ENCODE peak calls at places on chromosomes 12 and 14, in six cellular contexts. One of them, this sample, is unnamed.

GRCh38 chr14:68619805-68620574 is 172.9 kb downstream of the ZFP36L1 start:
- DNase-seq in thoracic aorta: no peak
- DNase-seq in activated CD4-positive, alpha-beta T cell treated with anti-CD3 and anti-CD28 coated beads, Interleukin-2, amount 10 ng/mL, durations not matched to agents 24 days and 14 days: no peak
- DNase-seq in activated T-helper 1 cell treated with anti-CD3 and anti-CD28 coated beads, Interleukin-2, amount 50 U/mL, for 16 hours: no peak
- DNase-seq in BJ: no peak
- DNase-seq in activated naive CD4-positive, alpha-beta T cell: no peak
- DNase-seq in this sample: peak; percentile 83

GRCh38 chr12:123474493-123475255 is 16.7 kb downstream of the SNRNP35 start:
- DNase-seq in thoracic aorta: no peak
- DNase-seq in activated CD4-positive, alpha-beta T cell treated with anti-CD3 and anti-CD28 coated beads, Interleukin-2, amount 10 ng/mL, durations not matched to agents 24 days and 14 days: no peak
- DNase-seq in activated naive CD4-positive, alpha-beta T cell: no peak
- DNase-seq in activated T-helper 1 cell treated with anti-CD3 and anti-CD28 coated beads, Interleukin-2, amount 50 U/mL, for 16 hours: no peak
- DNase-seq in BJ: no peak
- DNase-seq in this sample: no peak

GRCh38 chr14:94601961-94602391 is 10.2 kb upstream of the SERPINA3 start:
- DNase-seq in BJ: peak; percentile 46
- DNase-seq in activated T-helper 1 cell treated with anti-CD3 and anti-CD28 coated beads, Interleukin-2, amount 50 U/mL, for 16 hours: no peak
- DNase-seq in activated naive CD4-positive, alpha-beta T cell: no peak
- DNase-seq in thoracic aorta: peak; percentile 43
- DNase-seq in activated CD4-positive, alpha-beta T cell treated with anti-CD3 and anti-CD28 coated beads, Interleukin-2, amount 10 ng/mL, durations not matched to agents 24 days and 14 days: no peak
- DNase-seq in this sample: peak; percentile 97

GRCh38 chr12:52041032-52041431 is 10.2 kb upstream of the NR4A1 start:
- DNase-seq in activated CD4-positive, alpha-beta T cell treated with anti-CD3 and anti-CD28 coated beads, Interleukin-2, amount 10 ng/mL, durations not matched to agents 24 days and 14 days: no peak
- DNase-seq in BJ: no peak
- DNase-seq in thoracic aorta: no peak
- DNase-seq in activated naive CD4-positive, alpha-beta T cell: no peak
- DNase-seq in activated T-helper 1 cell treated with anti-CD3 and anti-CD28 coated beads, Interleukin-2, amount 50 U/mL, for 16 hours: no peak
- DNase-seq in this sample: no peak

GRCh38 chr12:10191865-10192264 is 13.0 kb downstream of the TMEM52B start:
- DNase-seq in activated T-helper 1 cell treated with anti-CD3 and anti-CD28 coated beads, Interleukin-2, amount 50 U/mL, for 16 hours: no peak
- DNase-seq in activated naive CD4-positive, alpha-beta T cell: no peak
- DNase-seq in thoracic aorta: no peak
- DNase-seq in BJ: peak; percentile 89
- DNase-seq in activated CD4-positive, alpha-beta T cell treated with anti-CD3 and anti-CD28 coated beads, Interleukin-2, amount 10 ng/mL, durations not matched to agents 24 days and 14 days: no peak
- DNase-seq in this sample: no peak

GRCh38 chr12:47903927-47904646 is 707 bp downstream of the VDR start:
- DNase-seq in activated CD4-positive, alpha-beta T cell treated with anti-CD3 and anti-CD28 coated beads, Interleukin-2, amount 10 ng/mL, durations not matched to agents 24 days and 14 days: peak; percentile 90
- DNase-seq in activated T-helper 1 cell treated with anti-CD3 and anti-CD28 coated beads, Interleukin-2, amount 50 U/mL, for 16 hours: peak; percentile 17
- DNase-seq in BJ: peak; percentile 50
- DNase-seq in thoracic aorta: peak; percentile 28
- DNase-seq in activated naive CD4-positive, alpha-beta T cell: no peak
- DNase-seq in this sample: no peak

GRCh38 chr12:6249580-6249979 is 49.4 kb downstream of the CD9 start:
- DNase-seq in activated CD4-positive, alpha-beta T cell treated with anti-CD3 and anti-CD28 coated beads, Interleukin-2, amount 10 ng/mL, durations not matched to agents 24 days and 14 days: no peak
- DNase-seq in activated T-helper 1 cell treated with anti-CD3 and anti-CD28 coated beads, Interleukin-2, amount 50 U/mL, for 16 hours: no peak
- DNase-seq in BJ: no peak
- DNase-seq in activated naive CD4-positive, alpha-beta T cell: no peak
- DNase-seq in thoracic aorta: no peak
- DNase-seq in this sample: no peak

GRCh38 chr14:71054706-71055105 is 147.4 kb downstream of the PCNX1 start:
- DNase-seq in BJ: no peak
- DNase-seq in thoracic aorta: no peak
- DNase-seq in activated naive CD4-positive, alpha-beta T cell: no peak
- DNase-seq in activated T-helper 1 cell treated with anti-CD3 and anti-CD28 coated beads, Interleukin-2, amount 50 U/mL, for 16 hours: no peak
- DNase-seq in activated CD4-positive, alpha-beta T cell treated with anti-CD3 and anti-CD28 coated beads, Interleukin-2, amount 10 ng/mL, durations not matched to agents 24 days and 14 days: no peak
- DNase-seq in this sample: no peak

GRCh38 chr12:53223391-53224267 is 8.4 kb downstream of the RARG start:
- DNase-seq in activated naive CD4-positive, alpha-beta T cell: no peak
- DNase-seq in BJ: no peak
- DNase-seq in thoracic aorta: no peak
- DNase-seq in activated T-helper 1 cell treated with anti-CD3 and anti-CD28 coated beads, Interleukin-2, amount 50 U/mL, for 16 hours: no peak
- DNase-seq in activated CD4-positive, alpha-beta T cell treated with anti-CD3 and anti-CD28 coated beads, Interleukin-2, amount 10 ng/mL, durations not matched to agents 24 days and 14 days: peak; percentile 77
- DNase-seq in this sample: peak; percentile 79

GRCh38 chr14:89236846-89237245 is 180.2 kb downstream of the FOXN3 start:
- DNase-seq in activated CD4-positive, alpha-beta T cell treated with anti-CD3 and anti-CD28 coated beads, Interleukin-2, amount 10 ng/mL, durations not matched to agents 24 days and 14 days: no peak
- DNase-seq in BJ: no peak
- DNase-seq in thoracic aorta: no peak
- DNase-seq in activated naive CD4-positive, alpha-beta T cell: no peak
- DNase-seq in activated T-helper 1 cell treated with anti-CD3 and anti-CD28 coated beads, Interleukin-2, amount 50 U/mL, for 16 hours: no peak
- DNase-seq in this sample: no peak

GRCh38 chr12:46402451-46402850 is 29.9 kb upstream of the SLC38A2 start:
- DNase-seq in BJ: peak; percentile 79
- DNase-seq in activated T-helper 1 cell treated with anti-CD3 and anti-CD28 coated beads, Interleukin-2, amount 50 U/mL, for 16 hours: no peak
- DNase-seq in thoracic aorta: no peak
- DNase-seq in activated naive CD4-positive, alpha-beta T cell: no peak
- DNase-seq in activated CD4-positive, alpha-beta T cell treated with anti-CD3 and anti-CD28 coated beads, Interleukin-2, amount 10 ng/mL, durations not matched to agents 24 days and 14 days: no peak
- DNase-seq in this sample: peak; percentile 88

GRCh38 chr14:104155513-104155912 is 17.1 kb downstream of the KIF26A start:
- DNase-seq in activated naive CD4-positive, alpha-beta T cell: no peak
- DNase-seq in BJ: no peak
- DNase-seq in activated CD4-positive, alpha-beta T cell treated with anti-CD3 and anti-CD28 coated beads, Interleukin-2, amount 10 ng/mL, durations not matched to agents 24 days and 14 days: no peak
- DNase-seq in thoracic aorta: no peak
- DNase-seq in activated T-helper 1 cell treated with anti-CD3 and anti-CD28 coated beads, Interleukin-2, amount 50 U/mL, for 16 hours: no peak
- DNase-seq in this sample: no peak

GRCh38 chr14:68359862-68360552 is 432.9 kb downstream of the ZFP36L1 start:
- DNase-seq in thoracic aorta: no peak
- DNase-seq in activated naive CD4-positive, alpha-beta T cell: no peak
- DNase-seq in BJ: peak; percentile 41
- DNase-seq in activated T-helper 1 cell treated with anti-CD3 and anti-CD28 coated beads, Interleukin-2, amount 50 U/mL, for 16 hours: no peak
- DNase-seq in activated CD4-positive, alpha-beta T cell treated with anti-CD3 and anti-CD28 coated beads, Interleukin-2, amount 10 ng/mL, durations not matched to agents 24 days and 14 days: no peak
- DNase-seq in this sample: peak; percentile 41

GRCh38 chr12:120984351-120984898 is 6.1 kb downstream of the HNF1A start:
- DNase-seq in activated CD4-positive, alpha-beta T cell treated with anti-CD3 and anti-CD28 coated beads, Interleukin-2, amount 10 ng/mL, durations not matched to agents 24 days and 14 days: no peak
- DNase-seq in activated T-helper 1 cell treated with anti-CD3 and anti-CD28 coated beads, Interleukin-2, amount 50 U/mL, for 16 hours: no peak
- DNase-seq in activated naive CD4-positive, alpha-beta T cell: no peak
- DNase-seq in thoracic aorta: no peak
- DNase-seq in BJ: no peak
- DNase-seq in this sample: no peak

GRCh38 chr12:48296586-48297396 is 53.9 kb downstream of the ZNF641 start:
- DNase-seq in BJ: peak; percentile 6
- DNase-seq in activated naive CD4-positive, alpha-beta T cell: peak; percentile 11
- DNase-seq in activated T-helper 1 cell treated with anti-CD3 and anti-CD28 coated beads, Interleukin-2, amount 50 U/mL, for 16 hours: no peak
- DNase-seq in activated CD4-positive, alpha-beta T cell treated with anti-CD3 and anti-CD28 coated beads, Interleukin-2, amount 10 ng/mL, durations not matched to agents 24 days and 14 days: peak; percentile 78
- DNase-seq in thoracic aorta: peak; percentile 13
- DNase-seq in this sample: peak; percentile 83

GRCh38 chr12:70823182-70823976 is 97.2 kb downstream of the PTPRR start:
- DNase-seq in activated naive CD4-positive, alpha-beta T cell: no peak
- DNase-seq in activated CD4-positive, alpha-beta T cell treated with anti-CD3 and anti-CD28 coated beads, Interleukin-2, amount 10 ng/mL, durations not matched to agents 24 days and 14 days: no peak
- DNase-seq in thoracic aorta: no peak
- DNase-seq in BJ: no peak
- DNase-seq in activated T-helper 1 cell treated with anti-CD3 and anti-CD28 coated beads, Interleukin-2, amount 50 U/mL, for 16 hours: no peak
- DNase-seq in this sample: no peak

GRCh38 chr14:91636604-91637003 is 95.3 kb downstream of the CATSPERB start:
- DNase-seq in activated naive CD4-positive, alpha-beta T cell: no peak
- DNase-seq in thoracic aorta: no peak
- DNase-seq in activated CD4-positive, alpha-beta T cell treated with anti-CD3 and anti-CD28 coated beads, Interleukin-2, amount 10 ng/mL, durations not matched to agents 24 days and 14 days: no peak
- DNase-seq in BJ: no peak
- DNase-seq in activated T-helper 1 cell treated with anti-CD3 and anti-CD28 coated beads, Interleukin-2, amount 50 U/mL, for 16 hours: no peak
- DNase-seq in this sample: no peak

GRCh38 chr14:61566537-61567225 is 128.6 kb upstream of the HIF1A start:
- DNase-seq in BJ: no peak
- DNase-seq in activated T-helper 1 cell treated with anti-CD3 and anti-CD28 coated beads, Interleukin-2, amount 50 U/mL, for 16 hours: no peak
- DNase-seq in thoracic aorta: no peak
- DNase-seq in activated naive CD4-positive, alpha-beta T cell: no peak
- DNase-seq in activated CD4-positive, alpha-beta T cell treated with anti-CD3 and anti-CD28 coated beads, Interleukin-2, amount 10 ng/mL, durations not matched to agents 24 days and 14 days: no peak
- DNase-seq in this sample: no peak

GRCh38 chr12:59375633-59376032 is 220.2 kb upstream of the SLC16A7 start:
- DNase-seq in activated T-helper 1 cell treated with anti-CD3 and anti-CD28 coated beads, Interleukin-2, amount 50 U/mL, for 16 hours: no peak
- DNase-seq in thoracic aorta: no peak
- DNase-seq in BJ: no peak
- DNase-seq in activated naive CD4-positive, alpha-beta T cell: no peak
- DNase-seq in activated CD4-positive, alpha-beta T cell treated with anti-CD3 and anti-CD28 coated beads, Interleukin-2, amount 10 ng/mL, durations not matched to agents 24 days and 14 days: no peak
- DNase-seq in this sample: peak; percentile 5

GRCh38 chr12:27940245-27940644 is 32.3 kb downstream of the PTHLH start:
- DNase-seq in thoracic aorta: no peak
- DNase-seq in activated naive CD4-positive, alpha-beta T cell: no peak
- DNase-seq in BJ: no peak
- DNase-seq in activated CD4-positive, alpha-beta T cell treated with anti-CD3 and anti-CD28 coated beads, Interleukin-2, amount 10 ng/mL, durations not matched to agents 24 days and 14 days: no peak
- DNase-seq in activated T-helper 1 cell treated with anti-CD3 and anti-CD28 coated beads, Interleukin-2, amount 50 U/mL, for 16 hours: no peak
- DNase-seq in this sample: no peak

GRCh38 chr14:41362134-41362533 is 244.5 kb upstream of the LRFN5 start:
- DNase-seq in activated CD4-positive, alpha-beta T cell treated with anti-CD3 and anti-CD28 coated beads, Interleukin-2, amount 10 ng/mL, durations not matched to agents 24 days and 14 days: no peak
- DNase-seq in thoracic aorta: no peak
- DNase-seq in activated naive CD4-positive, alpha-beta T cell: no peak
- DNase-seq in BJ: no peak
- DNase-seq in activated T-helper 1 cell treated with anti-CD3 and anti-CD28 coated beads, Interleukin-2, amount 50 U/mL, for 16 hours: no peak
- DNase-seq in this sample: no peak

GRCh38 chr14:103989034-103989433 is 46.7 kb upstream of the RD3L start:
- DNase-seq in BJ: no peak
- DNase-seq in activated T-helper 1 cell treated with anti-CD3 and anti-CD28 coated beads, Interleukin-2, amount 50 U/mL, for 16 hours: no peak
- DNase-seq in thoracic aorta: no peak
- DNase-seq in activated naive CD4-positive, alpha-beta T cell: no peak
- DNase-seq in activated CD4-positive, alpha-beta T cell treated with anti-CD3 and anti-CD28 coated beads, Interleukin-2, amount 10 ng/mL, durations not matched to agents 24 days and 14 days: no peak
- DNase-seq in this sample: no peak

This sample was measured in cardiac muscle cell.